ENCODE peak calls at places on chromosomes 1 and 21, in nine cellular contexts. Y is MCF 10A, P is pons, E is GM12878, W is T follicular helper cell, D is LHCN-M2, X is cardiac muscle cell, R is T-cell, Z is neural crest cell. O is an unnamed sample.

GRCh38 chr1:88252745-88253144 is 431.3 kb upstream of the PKN2 start:
- DNase-seq in P (no peak), X (no peak), Z (no peak), E (no peak), W (no peak), Y (no peak), D (no peak), R (no peak), O (no peak)

GRCh38 chr21:32270748-32271147 is 8.1 kb downstream of the MIS18A start:
- DNase-seq in X (no peak), Y (no peak), E (no peak), D (no peak), W (no peak), P (no peak), R (no peak), Z (no peak), O (no peak)

GRCh38 chr1:235401251-235401650 is 34.0 kb downstream of the TBCE start:
- DNase-seq in D (no peak), E (no peak), Y (no peak), R (no peak), P (no peak), Z (no peak), W (no peak), X (no peak), O (no peak)

GRCh38 chr1:214753236-214753852 is 150.3 kb downstream of the CENPF start:
- DNase-seq in D (no peak), W (no peak), Y (no peak), X (no peak), P (no peak), Z (no peak), R (no peak), E (no peak), O (no peak)

GRCh38 chr1:197103295-197103694 is 36.2 kb upstream of the F13B start:
- DNase-seq in D (no peak), E (no peak), X (no peak), Y (no peak), P (peak), W (no peak), Z (no peak), R (no peak), O (no peak)

GRCh38 chr1:109906160-109906838 is 4.3 kb upstream of the CSF1 start:
- DNase-seq in X (no peak), Y (no peak), Z (no peak), E (peak), R (peak), P (peak), D (no peak), W (peak), O (no peak)

GRCh38 chr1:26373789-26374188 is 1.2 kb upstream of the ZNF683 start:
- DNase-seq in X (no peak), Z (no peak), W (no peak), E (no peak), R (no peak), Y (no peak), D (no peak), P (no peak), O (no peak)

GRCh38 chr1:246032984-246033383 is 474.1 kb downstream of the SMYD3 start:
- DNase-seq in W (no peak), Z (no peak), E (no peak), R (no peak), Y (no peak), D (no peak), X (no peak), P (no peak), O (no peak)

GRCh38 chr1:218683224-218683623 is 338.1 kb downstream of the TGFB2 start:
- DNase-seq in X (no peak), D (no peak), E (no peak), W (no peak), Y (no peak), R (no peak), P (no peak), Z (no peak), O (no peak)

GRCh38 chr1:7279753-7280150 is 491.3 kb upstream of the VAMP3 start:
- DNase-seq in D (no peak), X (no peak), Z (no peak), P (no peak), Y (no peak), E (no peak), R (no peak), W (no peak), O (no peak)

GRCh38 chr21:33640697-33641338 is 723 bp downstream of the CRYZL1 start:
- DNase-seq in Z (no peak), X (peak), E (no peak), Y (peak), P (no peak), D (peak), W (no peak), R (no peak), O (peak)

GRCh38 chr1:225471453-225472301 is 43.8 kb upstream of the LBR start:
- DNase-seq in Y (no peak), P (no peak), X (no peak), R (no peak), D (no peak), Z (no peak), W (no peak), E (no peak), O (no peak)

GRCh38 chr1:28160677-28161328 is 15.7 kb downstream of the PTAFR start:
- DNase-seq in Z (no peak), X (no peak), Y (peak), W (no peak), E (no peak), D (no peak), R (no peak), P (no peak), O (no peak)